ENCODE peak calls at places on chromosomes 12 and 14, in four cellular contexts. Q is tibial nerve, J is heart left ventricle, C is breast epithelium. M is an unnamed sample.

GRCh38 chr12:43310596-43310995 is 241.4 kb downstream of the ADAMTS20 start:
- DNase-seq in Q (no peak), J (no peak), C (no peak), M (no peak)

GRCh38 chr14:104135121-104135903 is 3.1 kb upstream of the KIF26A start:
- DNase-seq in Q (no peak), J (no peak), C (no peak), M (peak; percentile 64)

GRCh38 chr12:106284294-106285105 is 18.0 kb upstream of the TCP11L2 start:
- DNase-seq in Q (no peak), J (no peak), C (no peak), M (no peak)

GRCh38 chr14:95026851-95027463 is 130.4 kb downstream of the DICER1 start:
- DNase-seq in Q (no peak), J (no peak), C (no peak), M (no peak)

GRCh38 chr12:47795814-47796411 is 22.9 kb downstream of the SLC48A1 start:
- DNase-seq in Q (no peak), J (no peak), C (no peak), M (no peak)

GRCh38 chr12:65082411-65082810 is 38.7 kb downstream of the WIF1 start:
- DNase-seq in Q (no peak), J (no peak), C (no peak), M (no peak)

GRCh38 chr14:51824191-51824590 is 36.2 kb upstream of the GNG2 start:
- DNase-seq in Q (no peak), J (no peak), C (no peak), M (no peak)

GRCh38 chr12:1593232-1594044 is 943 bp downstream of the FBXL14 start:
- DNase-seq in Q (no peak), J (no peak), C (no peak), M (no peak)

GRCh38 chr14:51369814-51370213 is 129.8 kb downstream of the TMX1 start:
- DNase-seq in Q (no peak), J (no peak), C (no peak), M (no peak)

GRCh38 chr12:10301103-10301502 is 6.6 kb upstream of the KLRD1 start:
- DNase-seq in Q (no peak), J (no peak), C (no peak), M (no peak)

GRCh38 chr14:99029150-99029915 is 242.7 kb downstream of the BCL11B start:
- DNase-seq in Q (no peak), J (no peak), C (no peak), M (peak; percentile 59)

GRCh38 chr14:30874999-30875787 is 834 bp downstream of the COCH start:
- DNase-seq in Q (no peak), J (no peak), C (no peak), M (no peak)

GRCh38 chr12:113186033-113186365 is 478 bp downstream of the RITA1 start:
- DNase-seq in Q (no peak), J (no peak), C (no peak), M (no peak)

GRCh38 chr14:22780105-22780679 is 13.7 kb downstream of the OXA1L start:
- DNase-seq in Q (no peak), J (no peak), C (no peak), M (no peak)

GRCh38 chr14:22291406-22291805 is 297.6 kb downstream of the DAD1 start:
- DNase-seq in Q (no peak), J (no peak), C (no peak), M (no peak)

GRCh38 chr12:12365931-12366431 is 9.1 kb downstream of the BORCS5 start:
- DNase-seq in Q (no peak), J (no peak), C (no peak), M (no peak)

DNA sequence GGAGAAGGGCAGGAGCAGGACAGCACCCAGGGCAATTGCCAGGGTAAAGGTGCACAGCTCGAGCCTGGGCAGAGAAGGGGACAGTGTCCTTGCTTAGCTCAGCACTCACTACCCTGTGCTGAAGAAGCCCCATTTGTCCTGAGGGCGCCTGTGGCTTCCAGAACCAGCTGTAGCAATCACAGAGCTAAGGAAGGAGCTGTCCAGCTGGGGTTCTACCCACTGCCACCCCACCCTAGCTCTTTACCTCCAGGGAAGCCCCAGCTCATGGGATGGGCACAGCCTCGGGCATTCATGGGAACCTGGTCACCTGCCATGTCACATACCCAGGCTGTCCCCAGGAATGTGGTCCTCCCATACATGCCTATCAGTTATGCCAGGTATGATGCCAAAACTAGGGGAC is 5.8 kb downstream of the LMBR1L start:
- DNase-seq in Q (no peak), J (no peak), C (no peak), M (no peak)
- H3K36me3 ChIP-seq in Q (peaks cover 65% of the 10 kb centered on the region), J (peaks cover 66% of the 10 kb centered on the region), C (peaks cover 15% of the 10 kb centered on the region), M (peaks cover 66% of the 10 kb centered on the region)

GRCh38 chr12:100504820-100505219 is 31.2 kb downstream of the NR1H4 start:
- DNase-seq in Q (no peak), J (no peak), C (no peak), M (no peak)
- TF ChIP-seq POLR2A in Q (no peak), J (no peak), C (no peak), M (no peak)

GRCh38 chr12:122571821-122572220 is 44.8 kb downstream of the KNTC1 start:
- DNase-seq in Q (no peak), J (no peak), C (no peak), M (no peak)
- H3K36me3 ChIP-seq in Q (peaks cover 79% of the 10 kb centered on the region), J (peaks cover 22% of the 10 kb centered on the region), C (no peaks in the 10 kb centered on the region), M (peaks cover 61% of the 10 kb centered on the region)

GRCh38 chr12:127145929-127146789 is 1120.8 kb upstream of the TMEM132C start:
- DNase-seq in Q (peak; percentile 26), J (peak; percentile 74), C (no peak), M (peak; percentile 82)
- TF ChIP-seq POLR2A in Q (no peak), J (no peak), C (no peak), M (no peak)

GRCh38 chr12:120500577-120500976 is 4.7 kb downstream of the DYNLL1 start:
- DNase-seq in Q (no peak), J (no peak), C (no peak), M (no peak)
- H3K36me3 ChIP-seq in Q (peaks cover 66% of the 10 kb centered on the region), J (peaks cover 42% of the 10 kb centered on the region), C (no peaks in the 10 kb centered on the region), M (peaks cover 41% of the 10 kb centered on the region)

GRCh38 chr12:114902665-114903393 is 218.9 kb upstream of the TBX3 start:
- DNase-seq in Q (no peak), J (no peak), C (no peak), M (no peak)
- TF ChIP-seq POLR2A in Q (no peak), J (no peak), C (no peak), M (no peak)

GRCh38 chr12:62320054-62320453 is 59.9 kb downstream of the USP15 start:
- DNase-seq in Q (no peak), J (no peak), C (no peak), M (no peak)
- H3K36me3 ChIP-seq in Q (peaks cover 38% of the 10 kb centered on the region), J (peaks cover 16% of the 10 kb centered on the region), C (peaks cover 4% of the 10 kb centered on the region), M (peaks cover 36% of the 10 kb centered on the region)